ENCODE peak calls at places on chromosomes 1 and 21, in four cellular contexts. B is right cardiac atrium, J is heart left ventricle, O is thyroid gland. H is an unnamed sample.

GRCh38 chr1:64231153-64231552 is 27.7 kb downstream of the UBE2U start:
- DNase-seq in B (no peak), O (no peak), J (no peak), H (no peak)

GRCh38 chr21:42642219-42642745 is 11.1 kb upstream of the PDE9A start:
- DNase-seq in J (no peak), O (no peak), B (peak), H (no peak)

GRCh38 chr21:25375675-25376074 is 231.6 kb downstream of the MRPL39 start:
- DNase-seq in O (no peak), J (no peak), B (no peak), H (peak)

GRCh38 chr21:39024538-39024937 is 158.7 kb downstream of the PSMG1 start:
- DNase-seq in O (no peak), B (no peak), J (no peak), H (no peak)

GRCh38 chr1:234315091-234315541 is 58.1 kb upstream of the COA6 start:
- DNase-seq in B (no peak), O (no peak), J (no peak), H (peak)

GRCh38 chr1:17861685-17862084 is 106.6 kb downstream of the ACTL8 start:
- DNase-seq in J (no peak), O (no peak), B (no peak), H (peak)

GRCh38 chr1:202786804-202787203 is 21.4 kb downstream of the KDM5B start:
- DNase-seq in B (no peak), O (no peak), J (no peak), H (no peak)

GRCh38 chr1:57024855-57025254 is 59.0 kb upstream of the C8B start:
- DNase-seq in O (peak), B (peak), J (no peak), H (no peak)

GRCh38 chr21:25220954-25221353 is 386.3 kb downstream of the MRPL39 start:
- DNase-seq in J (no peak), B (no peak), O (no peak), H (no peak)

GRCh38 chr1:923131-923990 is at the start of gene SAMD11:
- DNase-seq in O (peak), B (peak), J (peak), H (peak)

GRCh38 chr1:31875636-31876236 is 59.9 kb upstream of the SPOCD1 start:
- DNase-seq in J (no peak), O (no peak), B (no peak), H (no peak)

GRCh38 chr1:72186733-72187307 is 95.5 kb downstream of the NEGR1 start:
- DNase-seq in J (no peak), B (no peak), O (no peak), H (peak)

GRCh38 chr1:41314781-41315481 is 46.3 kb upstream of the FOXO6 start:
- DNase-seq in J (no peak), B (no peak), O (no peak), H (peak)

GRCh38 chr1:55898191-55898590 is 681.2 kb downstream of the PLPP3 start:
- DNase-seq in O (no peak), B (no peak), J (no peak), H (peak)

GRCh38 chr1:94285026-94285654 is 47.8 kb upstream of the ARHGAP29 start:
- DNase-seq in B (no peak), O (no peak), J (no peak), H (peak)

GRCh38 chr1:58619286-58620054 is 42.4 kb upstream of the TACSTD2 start:
- DNase-seq in B (peak), J (no peak), O (peak), H (no peak)

GRCh38 chr1:243798726-243799125 is 51.3 kb downstream of the AKT3 start:
- DNase-seq in O (no peak), J (no peak), B (no peak), H (peak)
- H3K4me3 ChIP-seq in O (no peak), J (no peak), B (no peak), H (no peak)

GRCh38 chr1:244322791-244323521 is 128.8 kb downstream of the ADSS2 start:
- DNase-seq in B (no peak), O (peak), J (no peak), H (peak)
- H3K4me3 ChIP-seq in B (no peak), O (no peak), J (peak), H (no peak)

GRCh38 chr1:86774305-86775304 is 70.2 kb downstream of the SH3GLB1 start:
- DNase-seq in B (peak), O (no peak), J (peak), H (peak)
- H3K4me3 ChIP-seq in B (no peak), O (no peak), J (no peak), H (peak)

GRCh38 chr1:38990746-38991637 is at the start of gene AKIRIN1:
- DNase-seq in J (peak), O (peak), B (peak), H (peak)

GRCh38 chr1:38991638-38992449 is 768 bp downstream of the AKIRIN1 start:
- DNase-seq in B (no peak), O (peak), J (peak), H (peak)

GRCh38 chr1:38997034-38997900 is 6.2 kb downstream of the AKIRIN1 start:
- DNase-seq in B (no peak), J (no peak), O (no peak), H (peak)

GRCh38 chr1:38992450-38993111 is 1.5 kb downstream of the AKIRIN1 start:
- DNase-seq in O (no peak), B (no peak), J (no peak), H (no peak)

GRCh38 chr1:38994196-38994595 is 3.1 kb downstream of the AKIRIN1 start:
- DNase-seq in J (no peak), B (no peak), O (no peak), H (no peak)
- H3K4me3 ChIP-seq in J (no peak), B (no peak), O (no peak), H (no peak)

DNA sequence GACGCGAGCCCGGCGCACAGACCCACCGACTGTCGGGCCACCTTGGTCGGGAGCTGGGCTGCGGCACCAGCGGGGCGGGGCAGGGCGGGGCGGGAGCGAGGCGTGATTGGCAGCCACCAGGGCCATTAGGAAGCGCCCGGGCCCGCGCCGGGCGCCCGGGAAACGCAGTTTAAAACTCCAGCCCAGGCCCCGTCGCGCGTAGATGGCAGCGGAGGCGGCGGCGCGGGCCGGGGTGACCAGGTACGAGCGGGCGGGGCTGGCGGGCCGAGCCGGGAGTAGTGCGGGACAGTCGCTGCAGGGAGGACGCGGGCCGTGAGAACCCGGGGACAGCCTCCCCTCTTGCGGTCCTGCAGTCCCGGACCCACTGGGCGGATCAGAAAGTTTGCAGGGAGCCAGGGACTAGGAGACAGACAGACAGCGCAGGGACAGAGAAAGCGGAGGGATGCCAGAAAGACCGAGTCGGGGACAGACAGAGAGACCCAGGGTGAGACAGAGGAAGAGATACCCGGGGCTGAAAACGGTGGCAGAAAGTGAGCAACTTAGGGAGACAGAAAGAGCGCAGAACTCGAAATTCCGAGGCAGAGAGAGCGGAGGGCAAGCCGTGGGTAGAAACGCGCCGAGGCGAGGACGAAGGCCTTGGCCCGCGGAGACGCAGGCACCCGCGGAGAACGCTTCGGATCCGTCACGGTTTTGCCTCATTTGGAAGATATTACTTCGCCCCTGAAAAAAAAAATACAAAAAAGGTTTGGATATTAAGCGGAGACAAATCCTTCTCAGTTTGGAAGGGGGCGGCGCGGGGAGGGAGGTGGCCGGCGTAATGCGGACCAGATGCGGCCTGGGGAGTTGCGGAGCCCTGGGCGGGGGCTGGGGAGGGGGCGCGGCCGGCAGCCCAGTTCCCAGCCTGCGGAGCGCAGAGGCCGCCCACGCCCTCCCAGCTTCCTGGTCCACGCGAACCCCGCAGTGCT is at the start of gene DMBX1:
- DNase-seq in O (peak), B (no peak), J (peak), H (no peak)
- H3K4me3 ChIP-seq in O (no peak), B (peak), J (peak), H (no peak)

DNA sequence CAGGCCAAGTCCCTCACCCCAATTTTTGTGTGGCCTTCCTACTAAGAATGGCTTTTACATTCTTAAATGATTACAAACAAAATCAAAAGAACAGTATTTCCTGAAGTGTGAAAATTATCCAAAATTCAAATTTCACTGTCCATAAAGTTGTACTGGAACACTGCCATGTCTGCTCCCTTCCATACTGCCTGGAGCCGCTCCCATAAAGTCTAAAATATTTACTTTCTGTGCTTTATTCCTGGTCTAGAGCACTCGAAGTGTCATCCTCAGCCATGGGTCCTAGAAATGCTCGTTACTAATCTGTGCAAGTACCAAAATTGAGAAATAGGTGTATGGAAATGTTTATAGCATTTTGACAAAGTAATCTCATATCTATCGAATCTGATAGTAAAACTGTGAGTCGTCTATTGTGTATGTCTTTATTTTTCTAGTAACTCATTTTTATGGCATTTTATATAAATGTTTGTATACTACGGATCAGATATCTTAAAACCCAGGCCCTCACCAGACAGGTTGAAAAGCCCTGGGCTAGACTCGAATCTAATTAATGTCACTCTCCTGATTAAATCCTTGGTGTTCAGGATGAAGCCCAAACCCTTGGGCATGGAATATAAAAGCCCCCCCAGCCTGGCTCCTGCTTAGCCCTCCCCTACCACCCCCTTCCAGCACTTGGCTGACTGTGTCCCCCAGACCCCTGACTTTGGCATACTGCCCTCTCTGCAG is 4.9 kb downstream of the LBR start:
- DNase-seq in B (no peak), J (no peak), O (no peak), H (no peak)
- H3K4me3 ChIP-seq in B (no peak), J (no peak), O (no peak), H (no peak)

DNA sequence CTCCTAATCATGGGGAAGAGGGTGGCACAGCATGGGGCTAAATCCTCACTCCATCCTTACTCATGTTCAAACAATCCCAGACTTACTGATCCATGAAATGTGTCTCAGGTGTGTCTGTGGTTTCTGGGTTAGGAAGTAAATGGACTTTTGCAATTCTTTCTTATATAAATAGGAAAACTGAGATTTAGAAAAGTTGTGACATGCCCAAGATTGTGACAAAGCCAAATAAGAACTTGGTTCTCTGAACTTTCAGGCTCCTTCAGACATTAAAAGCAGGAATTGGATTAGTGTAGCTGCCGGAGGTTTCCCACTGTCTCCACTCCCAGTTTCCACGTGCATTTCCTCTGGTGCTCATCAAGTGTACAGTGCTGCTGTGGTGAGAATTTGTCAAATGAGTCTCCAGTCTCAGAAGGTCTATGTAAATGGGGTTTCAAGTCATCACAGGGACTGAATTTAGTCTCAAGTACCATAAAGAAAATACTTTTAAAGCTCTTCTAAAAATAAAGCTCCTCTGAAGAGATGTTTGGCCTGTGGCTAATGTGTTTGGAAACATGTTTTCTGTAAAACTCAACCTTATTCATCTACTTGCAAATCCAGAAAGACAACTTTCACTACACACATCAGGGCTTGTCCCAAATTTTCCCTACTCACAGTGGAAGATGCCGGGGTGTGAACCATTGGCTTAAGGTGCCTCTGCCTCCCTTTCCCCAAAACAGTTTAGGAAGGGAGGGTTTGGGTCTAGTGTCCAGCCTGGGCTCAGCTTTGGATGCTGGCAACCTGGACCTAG is 115.2 kb downstream of the NGF start:
- DNase-seq in B (no peak), J (no peak), O (no peak), H (no peak)
- H3K4me3 ChIP-seq in B (no peak), J (no peak), O (no peak), H (no peak)

GRCh38 chr1:28104866-28105467 is 16.6 kb upstream of the EYA3 start:
- DNase-seq in O (peak), B (peak), J (no peak), H (peak)
- H3K4me3 ChIP-seq in O (no peak), B (peak), J (peak), H (peak)

GRCh38 chr1:33343539-33343938 is 22.6 kb upstream of the A3GALT2 start:
- DNase-seq in J (no peak), B (no peak), O (no peak), H (peak)
- H3K4me3 ChIP-seq in J (no peak), B (no peak), O (no peak), H (peak)

DNA sequence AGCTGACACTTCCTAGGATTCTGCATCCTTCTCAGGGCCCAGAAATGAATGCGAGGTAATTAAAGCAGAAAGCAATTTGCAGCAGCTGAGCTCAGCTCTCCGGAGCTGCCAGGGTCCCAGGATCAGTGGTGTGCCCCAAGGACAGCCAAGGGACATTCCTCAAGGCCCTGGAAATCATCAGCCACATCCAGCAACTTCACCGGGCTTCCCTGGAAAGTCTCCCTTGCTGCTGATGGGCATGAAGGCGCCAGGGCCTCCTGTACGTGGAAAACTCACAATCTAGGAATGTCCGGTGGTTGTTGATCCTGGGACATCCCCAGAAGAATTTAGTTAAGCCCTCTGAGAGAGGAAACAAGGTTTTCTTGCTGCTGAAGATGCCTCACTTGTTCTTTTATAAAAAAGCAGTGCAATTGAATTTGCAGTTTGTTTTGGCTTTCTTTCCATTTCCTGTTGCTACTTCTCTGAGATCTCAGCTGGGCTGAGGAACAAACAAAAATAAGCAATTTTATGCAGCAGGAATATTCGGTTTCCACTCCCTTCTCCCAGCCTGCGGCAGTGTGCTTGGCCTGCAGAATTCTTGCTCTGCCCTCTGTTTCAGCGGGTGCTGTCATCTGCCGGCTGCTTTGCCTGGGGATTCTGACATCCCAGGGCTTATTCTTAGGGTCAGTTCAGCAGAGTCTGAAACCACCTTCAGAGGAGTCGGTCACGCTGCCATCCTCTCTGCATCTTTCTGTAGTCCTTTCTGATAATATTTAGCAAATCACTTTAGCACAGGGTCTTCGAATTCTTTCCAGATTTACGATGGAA is 85.9 kb downstream of the TCP10L start:
- DNase-seq in O (no peak), B (peak), J (no peak), H (peak)
- H3K4me3 ChIP-seq in O (no peak), B (no peak), J (no peak), H (no peak)

H was measured in fibroblast of lung.